ENCODE peak calls at places on chromosome 3, in seven cellular contexts. B is effector memory CD8-positive, alpha-beta T cell; S is iPS-NIHi11; T is HFFc6; E is T-helper 2 cell; L is T-cell; D is GM13977. R is an unnamed sample.

GRCh38 chr3:15284121-15284889 is 48.1 kb downstream of the SH3BP5 start:
- DNase-seq in B (no peak), S (no peak), T (peak; percentile 21), E (no peak), L (no peak), D (no peak), R (no peak)

GRCh38 chr3:72255191-72255590 is 470.2 kb upstream of the PROK2 start:
- DNase-seq in B (no peak), S (peak; percentile 46), T (peak; percentile 60), E (no peak), L (no peak), D (no peak), R (no peak)

GRCh38 chr3:141905129-141905528 is 28.7 kb downstream of the ATP1B3 start:
- DNase-seq in B (no peak), S (no peak), T (no peak), E (no peak), L (no peak), D (no peak), R (no peak)

GRCh38 chr3:184172681-184173373 is 1.8 kb upstream of the AP2M1 start:
- DNase-seq in B (no peak), S (no peak), T (peak; percentile 97), E (no peak), L (no peak), D (no peak), R (no peak)

GRCh38 chr3:159839561-159840379 is 148.9 kb upstream of the IL12A start:
- DNase-seq in B (no peak), S (peak; percentile 65), T (no peak), E (no peak), L (no peak), D (no peak), R (no peak)

GRCh38 chr3:24254649-24255048 is 240.0 kb downstream of the THRB start:
- DNase-seq in B (no peak), S (no peak), T (peak; percentile 89), E (no peak), L (no peak), D (no peak), R (no peak)

GRCh38 chr3:40079203-40079844 is 230.2 kb upstream of the EIF1B start:
- DNase-seq in B (no peak), S (no peak), T (peak; percentile 87), E (no peak), L (no peak), D (no peak), R (no peak)

GRCh38 chr3:157533298-157533870 is 30.2 kb upstream of the VEPH1 start:
- DNase-seq in B (no peak), S (no peak), T (peak; percentile 75), E (no peak), L (no peak), D (no peak), R (no peak)

GRCh38 chr3:96813134-96813819 is 1.1 kb upstream of the EPHA6 start:
- DNase-seq in B (no peak), S (peak; percentile 87), T (peak; percentile 29), E (no peak), L (no peak), D (peak; percentile 89), R (no peak)

GRCh38 chr3:10467904-10468610 is 37.3 kb downstream of the ATP2B2 start:
- DNase-seq in B (no peak), S (no peak), T (no peak), E (no peak), L (no peak), D (no peak), R (no peak)